ENCODE peak calls at places on chromosome 3, in six cellular contexts. D is cardiac muscle cell, Q is hepatocyte, C is heart left ventricle, A is epithelial cell of esophagus, U is skeletal muscle cell. K is an unnamed sample.

GRCh38 chr3:42387802-42388651 is 22.4 kb downstream of the LYZL4 start:
- DNase-seq in D (no peak), Q (no peak), C (no peak), A (peak), U (peak), K (no peak)

GRCh38 chr3:81735334-81735733 is 26.1 kb downstream of the GBE1 start:
- DNase-seq in D (no peak), Q (no peak), C (no peak), A (no peak), U (no peak), K (no peak)

GRCh38 chr3:149553781-149554451 is 79.4 kb downstream of the TM4SF4 start:
- DNase-seq in D (peak), Q (peak), C (no peak), A (no peak), U (peak), K (peak)

GRCh38 chr3:169456900-169457299 is 206.6 kb downstream of the MECOM start:
- DNase-seq in D (no peak), Q (no peak), C (no peak), A (no peak), U (no peak), K (no peak)

GRCh38 chr3:6921041-6921440 is 60.1 kb downstream of the GRM7 start:
- DNase-seq in D (no peak), Q (no peak), C (no peak), A (no peak), U (no peak), K (no peak)

GRCh38 chr3:124263168-124263567 is 271.2 kb upstream of the ROPN1 start:
- DNase-seq in D (no peak), Q (peak), C (no peak), A (peak), U (peak), K (no peak)

GRCh38 chr3:17985658-17986392 is 243.4 kb upstream of the TBC1D5 start:
- DNase-seq in D (no peak), Q (no peak), C (no peak), A (no peak), U (no peak), K (no peak)

GRCh38 chr3:75048650-75049049 is 434.2 kb upstream of the CNTN3 start:
- DNase-seq in D (no peak), Q (no peak), C (no peak), A (peak), U (no peak), K (no peak)

GRCh38 chr3:72756900-72757299 is 91.3 kb downstream of the SHQ1 start:
- DNase-seq in D (no peak), Q (no peak), C (no peak), A (no peak), U (no peak), K (no peak)

GRCh38 chr3:142577701-142578308 is 728 bp downstream of the ATR start:
- DNase-seq in D (no peak), Q (no peak), C (no peak), A (peak), U (no peak), K (no peak)

GRCh38 chr3:30819067-30819798 is 75.2 kb downstream of the GADL1 start:
- DNase-seq in D (no peak), Q (no peak), C (no peak), A (no peak), U (no peak), K (no peak)

GRCh38 chr3:163476179-163476578 is 1602.1 kb downstream of the SI start:
- DNase-seq in D (peak), Q (no peak), C (no peak), A (peak), U (no peak), K (no peak)

GRCh38 chr3:182886497-182886896 is 93.2 kb downstream of the ATP11B start:
- DNase-seq in D (no peak), Q (no peak), C (no peak), A (peak), U (no peak), K (no peak)

GRCh38 chr3:14810070-14810732 is 8.6 kb upstream of the FGD5 start:
- DNase-seq in D (peak), Q (peak), C (peak), A (peak), U (no peak), K (peak)

GRCh38 chr3:71537211-71537611 is 46.3 kb downstream of the FOXP1 start:
- DNase-seq in D (no peak), Q (peak), C (no peak), A (peak), U (peak), K (no peak)

GRCh38 chr3:107443461-107443860 is 66.2 kb downstream of the CCDC54 start:
- DNase-seq in D (no peak), Q (no peak), C (no peak), A (no peak), U (no peak), K (no peak)
- H3K4me3 ChIP-seq in D (no peak), Q (no peak), C (no peak), A (no peak), U (no peak), K (no peak)

DNA sequence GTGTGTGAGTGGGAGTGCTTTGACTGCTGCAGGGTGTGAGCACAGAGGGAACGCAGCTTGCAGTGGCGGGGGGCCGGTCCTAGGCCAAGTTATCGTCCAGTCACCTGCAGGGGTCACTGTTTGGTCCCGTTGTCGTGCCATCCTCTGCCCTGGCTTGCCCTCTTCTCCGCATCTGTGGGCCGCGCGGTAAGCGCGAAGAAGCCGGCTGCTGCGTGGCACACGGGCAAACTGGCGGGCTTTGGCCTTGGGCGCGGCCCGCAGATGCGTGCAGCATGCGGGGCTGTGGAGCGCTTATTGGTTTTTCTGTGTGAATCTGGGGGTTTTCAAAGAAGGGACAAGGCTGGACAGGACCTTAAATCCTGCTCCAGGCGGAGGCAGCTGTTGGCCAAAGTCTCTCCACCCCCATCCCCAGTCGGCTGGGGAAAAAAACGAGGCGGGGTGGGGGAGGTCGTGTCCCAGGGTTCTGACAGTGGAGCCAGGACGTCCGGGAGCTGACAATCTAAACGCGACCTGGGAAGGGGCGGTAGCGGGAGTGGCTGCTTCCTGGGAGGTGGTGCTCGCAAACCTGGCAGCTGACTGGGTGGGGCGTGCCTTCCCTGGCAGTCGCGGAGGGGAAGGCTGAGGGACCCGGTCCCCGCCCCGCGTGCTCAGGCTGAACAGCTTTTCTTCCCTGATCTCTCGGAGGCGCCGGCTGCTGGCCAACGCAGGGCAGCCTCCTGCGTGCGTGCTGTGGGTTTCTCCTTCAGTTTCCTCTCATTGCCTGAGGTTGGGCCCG is 39.7 kb upstream of the VEPH1 start:
- DNase-seq in D (peak), Q (peak), C (peak), A (peak), U (no peak), K (peak)
- H3K4me3 ChIP-seq in D (peak), Q (peak), C (peak), A (peak), U (peak), K (peak)

DNA sequence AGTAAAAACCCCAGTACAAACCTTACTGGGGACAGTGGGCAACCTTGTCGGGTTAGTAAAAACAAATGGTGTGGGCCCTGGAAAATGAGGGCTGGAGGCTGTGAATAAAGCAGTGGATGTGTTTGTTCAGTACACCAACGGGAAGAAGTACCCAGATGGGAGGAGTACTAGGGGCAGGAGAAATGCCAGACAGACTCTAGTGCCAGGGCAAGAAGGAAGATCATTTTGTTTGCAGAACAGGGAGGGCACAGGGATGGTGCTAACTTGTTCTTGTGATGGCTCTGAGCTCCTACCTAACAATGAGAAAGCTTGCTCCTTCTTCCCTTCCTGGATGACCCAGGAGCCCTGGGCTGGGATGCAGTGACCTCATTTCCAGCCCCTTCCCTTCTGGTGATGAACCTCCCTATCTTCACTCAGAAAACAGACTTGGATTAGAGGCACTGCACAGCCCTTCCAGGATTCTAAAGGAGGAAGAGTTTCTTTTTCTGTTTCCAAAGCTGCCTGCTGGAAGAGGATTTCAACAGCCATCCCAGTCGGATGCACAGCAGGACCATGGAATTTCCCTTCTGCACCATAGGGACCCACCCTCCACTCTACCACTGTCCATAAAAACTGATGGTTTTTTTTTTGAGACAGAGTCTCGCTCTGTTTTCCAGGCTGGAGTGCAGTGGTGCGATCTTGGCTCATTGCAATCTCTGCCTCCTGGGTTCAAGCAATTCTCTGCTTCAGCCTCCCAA is 6.1 kb downstream of the RASSF1 start:
- DNase-seq in D (no peak), Q (no peak), C (no peak), A (no peak), U (no peak), K (no peak)
- H3K4me3 ChIP-seq in D (no peak), Q (no peak), C (peak), A (no peak), U (no peak), K (peak)

DNA sequence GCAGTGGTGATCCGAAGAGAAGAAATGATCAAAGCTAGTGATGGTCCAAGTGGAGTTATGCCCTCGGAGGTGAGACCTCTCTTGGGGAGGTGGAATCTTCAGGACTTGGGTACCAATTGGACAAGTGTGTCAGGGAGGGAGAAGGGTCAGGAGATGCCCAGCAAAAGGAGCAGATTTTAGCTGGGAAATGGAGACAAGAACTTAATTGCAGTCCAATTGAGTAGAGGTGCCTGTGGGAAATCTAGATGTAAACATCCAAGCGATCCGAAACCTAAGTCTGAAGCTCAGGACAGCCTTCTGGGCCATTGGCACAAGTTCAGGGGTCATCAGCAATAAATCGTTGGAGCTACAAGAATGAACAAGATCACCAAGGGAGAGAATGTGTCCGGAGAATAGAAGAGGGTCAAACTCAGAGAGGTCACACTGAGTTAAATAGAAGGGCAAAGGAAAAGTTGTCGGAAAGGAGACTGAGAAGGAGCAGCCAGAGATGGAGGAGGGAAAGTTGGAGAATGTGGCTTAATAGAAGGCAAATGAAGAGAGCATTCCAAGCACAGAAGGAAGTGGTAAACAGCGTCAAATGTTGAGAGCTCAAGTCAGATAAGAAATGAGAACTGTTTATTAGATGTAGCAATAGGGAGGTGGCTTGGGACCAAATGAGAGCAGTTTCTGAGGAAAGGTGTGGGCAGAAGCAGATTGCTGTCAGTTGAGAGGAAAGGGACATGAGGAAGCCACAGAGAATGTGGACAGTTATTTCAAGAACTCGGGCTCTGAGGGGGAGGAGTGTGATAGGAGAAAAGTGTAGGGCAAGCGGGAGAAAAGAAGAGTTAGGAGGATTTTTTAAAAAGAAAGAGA is 64.2 kb upstream of the FNDC3B start:
- DNase-seq in D (no peak), Q (no peak), C (no peak), A (no peak), U (peak), K (no peak)
- H3K4me3 ChIP-seq in D (no peak), Q (no peak), C (no peak), A (no peak), U (no peak), K (no peak)

GRCh38 chr3:39408493-39409372 is 2.2 kb downstream of the RPSA start:
- DNase-seq in D (no peak), Q (no peak), C (no peak), A (no peak), U (no peak), K (no peak)
- H3K4me3 ChIP-seq in D (no peak), Q (no peak), C (no peak), A (peak), U (no peak), K (no peak)

GRCh38 chr3:138949445-138950005 is 2.5 kb downstream of the FOXL2NB start:
- DNase-seq in D (no peak), Q (no peak), C (no peak), A (no peak), U (no peak), K (no peak)
- H3K4me3 ChIP-seq in D (peak), Q (no peak), C (peak), A (no peak), U (peak), K (peak)

GRCh38 chr3:62727576-62727975 is 147.6 kb downstream of the CADPS start:
- DNase-seq in D (no peak), Q (no peak), C (no peak), A (peak), U (no peak), K (no peak)

GRCh38 chr3:62722344-62722743 is 152.9 kb downstream of the CADPS start:
- DNase-seq in D (no peak), Q (no peak), C (no peak), A (no peak), U (no peak), K (no peak)

GRCh38 chr3:62723636-62724217 is 151.5 kb downstream of the CADPS start:
- DNase-seq in D (peak), Q (no peak), C (no peak), A (no peak), U (no peak), K (no peak)

GRCh38 chr3:62724503-62724902 is 150.7 kb downstream of the CADPS start:
- DNase-seq in D (no peak), Q (no peak), C (no peak), A (peak), U (no peak), K (no peak)

DNA sequence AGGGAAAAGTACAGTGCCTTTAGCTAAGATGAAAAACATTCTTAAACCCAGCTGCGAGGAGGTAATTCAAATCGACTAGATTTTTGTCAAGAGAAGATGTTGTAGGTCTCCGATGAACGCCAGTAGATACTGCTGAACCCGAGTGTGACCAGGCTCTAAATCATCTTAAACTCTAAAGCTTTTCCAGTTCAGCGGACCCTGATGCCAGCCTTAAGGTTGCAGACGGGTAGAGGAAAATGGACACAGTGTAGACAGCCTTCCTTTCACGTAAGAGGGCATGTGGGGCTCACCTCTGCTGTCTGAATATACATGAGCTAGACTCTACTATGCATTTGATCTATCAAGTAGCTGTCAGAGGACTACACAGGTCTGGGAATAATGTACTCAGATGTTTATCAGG is 152.0 kb downstream of the CADPS start:
- DNase-seq in D (no peak), Q (no peak), C (no peak), A (no peak), U (no peak), K (no peak)
- H3K4me3 ChIP-seq in D (no peak), Q (no peak), C (no peak), A (no peak), U (no peak), K (no peak)

DNA sequence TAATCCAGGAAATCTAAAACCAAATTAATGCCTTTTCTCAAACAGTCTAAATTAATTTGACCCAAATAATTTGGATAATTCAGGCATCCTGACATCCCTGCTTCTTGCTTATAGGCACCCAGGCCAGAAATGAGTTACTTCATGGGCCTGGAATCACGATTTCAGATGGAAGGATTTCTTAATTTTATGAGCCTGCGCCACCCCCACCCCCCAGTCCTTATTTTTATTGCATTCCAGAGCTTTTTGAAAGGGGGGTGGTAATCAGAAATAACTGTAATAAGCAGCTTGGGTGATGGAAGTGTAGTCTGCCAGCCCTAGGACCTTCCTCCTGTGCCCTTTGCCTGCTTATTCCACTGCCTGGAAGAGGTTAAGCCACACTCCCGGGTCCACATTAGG is 1.3 kb downstream of the AP2M1 start:
- DNase-seq in D (no peak), Q (no peak), C (no peak), A (no peak), U (no peak), K (no peak)
- H3K4me3 ChIP-seq in D (peak), Q (peak), C (peak), A (peak), U (peak), K (peak)

GRCh38 chr3:11721114-11721440 is 77.4 kb upstream of the VGLL4 start:
- DNase-seq in D (peak), Q (peak), C (no peak), A (no peak), U (no peak), K (no peak)
- H3K4me3 ChIP-seq in D (no peak), Q (peak), C (peak), A (peak), U (no peak), K (peak)

DNA sequence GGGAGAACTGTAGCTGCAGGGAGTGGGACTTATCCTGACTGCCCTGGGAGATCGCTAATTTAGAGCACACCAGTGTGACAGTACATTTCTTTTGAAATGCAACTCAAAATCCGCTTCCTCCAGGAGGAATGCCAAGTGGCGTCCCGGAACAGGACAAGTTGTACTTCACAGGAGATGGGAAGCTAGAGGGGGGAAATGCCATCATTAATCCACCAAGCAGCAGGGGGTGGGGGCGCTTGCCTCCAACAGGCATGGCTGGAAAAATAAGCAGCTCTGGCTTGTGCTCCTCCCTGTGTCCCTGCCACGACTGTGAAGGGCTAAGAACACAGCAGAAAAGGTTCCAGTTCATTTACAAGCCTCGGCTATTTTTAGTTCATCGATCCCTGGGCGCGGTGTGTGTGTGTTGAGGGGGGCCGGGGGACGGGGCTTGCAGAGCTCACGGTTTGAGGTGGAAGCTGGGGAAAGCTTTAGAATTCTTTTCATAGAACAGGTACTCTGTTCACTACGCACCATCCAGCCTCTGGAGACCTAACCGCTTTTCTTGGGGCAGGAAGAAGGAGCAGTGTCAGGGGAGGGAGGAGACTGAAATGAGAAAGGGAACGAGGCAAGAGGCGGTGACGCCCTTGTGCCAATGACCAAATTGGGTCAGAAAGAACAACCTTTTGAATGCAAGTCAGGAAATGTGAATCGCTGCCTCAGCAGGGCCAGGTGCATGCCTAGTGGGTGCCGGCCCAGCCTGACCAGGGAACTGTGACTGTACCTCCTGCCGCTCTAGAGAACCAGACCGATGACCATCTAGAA is 51.8 kb upstream of the DGKG start:
- DNase-seq in D (peak), Q (peak), C (no peak), A (peak), U (peak), K (peak)
- H3K4me3 ChIP-seq in D (peak), Q (no peak), C (peak), A (no peak), U (peak), K (peak)